ENCODE peak calls at places on chromosomes 7 and 10, in nine cellular contexts. P is suprapubic skin, B is testis, N is ovary, A is tibial nerve, K is IMR-90, U is prostate gland, I is heart left ventricle, W is A549. C is an unnamed sample. For H3K4me1, the result is how much of the 10 kb centered on the place peaks cover.

GRCh38 chr10:91694170-91694794 is 61.4 kb upstream of the PPP1R3C start:
- DNase-seq in P (no peak), B (peak), N (no peak), A (no peak), K (peak), U (no peak), I (no peak), W (peak), C (no peak)

GRCh38 chr7:122975341-122975740 is 20.2 kb downstream of the TAS2R16 start:
- DNase-seq in P (no peak), B (no peak), N (no peak), A (no peak), K (no peak), U (no peak), I (no peak), W (no peak), C (no peak)

GRCh38 chr10:81874878-81875679 is at the start of gene NRG3:
- DNase-seq in P (no peak), B (no peak), N (no peak), A (no peak), K (no peak), U (no peak), I (no peak), W (no peak), C (no peak)

GRCh38 chr7:38574121-38574520 is 57.1 kb downstream of the AMPH start:
- DNase-seq in P (no peak), B (no peak), N (no peak), A (no peak), K (peak), U (no peak), I (no peak), W (no peak), C (no peak)

GRCh38 chr7:130145424-130146106 is 59.6 kb downstream of the TMEM209 start:
- DNase-seq in P (no peak), B (no peak), N (no peak), A (no peak), K (no peak), U (no peak), I (no peak), W (no peak), C (no peak)

GRCh38 chr10:25766687-25767221 is 167.3 kb upstream of the MYO3A start:
- DNase-seq in P (no peak), B (no peak), N (no peak), A (no peak), K (no peak), U (no peak), I (no peak), W (no peak), C (no peak)

GRCh38 chr10:44733743-44734488 is 177.2 kb upstream of the TMEM72 start:
- DNase-seq in P (no peak), B (no peak), N (no peak), A (no peak), K (no peak), U (no peak), I (no peak), W (peak), C (no peak)

GRCh38 chr10:94125856-94126255 is 132.1 kb downstream of the PLCE1 start:
- DNase-seq in P (no peak), B (no peak), N (no peak), A (no peak), K (peak), U (no peak), I (no peak), W (peak), C (no peak)

GRCh38 chr10:61633665-61634064 is 29.1 kb upstream of the CABCOCO1 start:
- DNase-seq in P (no peak), B (no peak), N (no peak), A (no peak), K (peak), U (no peak), I (no peak), W (no peak), C (no peak)

GRCh38 chr10:30282226-30282625 is 66.9 kb downstream of the MTPAP start:
- DNase-seq in P (no peak), B (no peak), N (no peak), A (no peak), K (no peak), U (no peak), I (no peak), W (no peak), C (no peak)

GRCh38 chr10:71239131-71239915 is 27.0 kb downstream of the UNC5B start:
- DNase-seq in P (no peak), B (no peak), N (no peak), A (no peak), K (no peak), U (no peak), I (no peak), W (no peak), C (no peak)

GRCh38 chr10:119393019-119393418 is 149.5 kb downstream of the RGS10 start:
- DNase-seq in P (no peak), B (no peak), N (no peak), A (no peak), K (no peak), U (no peak), I (no peak), W (no peak), C (no peak)

GRCh38 chr10:110544958-110545537 is 22.4 kb upstream of the SMC3 start:
- DNase-seq in P (no peak), B (no peak), N (no peak), A (no peak), K (peak), U (no peak), I (no peak), W (no peak), C (no peak)

GRCh38 chr10:75095631-75096030 is 15.8 kb upstream of the SAMD8 start:
- DNase-seq in P (no peak), B (no peak), N (no peak), A (no peak), K (no peak), U (no peak), I (no peak), W (no peak), C (no peak)

GRCh38 chr10:92290076-92290836 is 622 bp downstream of the CPEB3 start:
- DNase-seq in P (no peak), B (peak), N (peak), A (no peak), K (peak), U (peak), I (peak), W (peak), C (no peak)

GRCh38 chr10:31709028-31709427 is 219.6 kb downstream of the ARHGAP12 start:
- DNase-seq in P (no peak), B (no peak), N (no peak), A (no peak), K (no peak), U (no peak), I (no peak), W (no peak), C (no peak)

GRCh38 chr10:64379898-64380297 is 858.7 kb downstream of the REEP3 start:
- DNase-seq in P (no peak), B (peak), N (no peak), A (no peak), K (no peak), U (no peak), I (no peak), W (peak), C (no peak)

GRCh38 chr7:5689716-5690115 is 91.7 kb downstream of the RNF216 start:
- DNase-seq in P (no peak), B (no peak), N (no peak), A (no peak), K (no peak), U (no peak), I (no peak), W (no peak), C (no peak)

GRCh38 chr7:105487559-105488218 is 34.4 kb downstream of the PUS7 start:
- DNase-seq in P (no peak), B (no peak), N (no peak), A (no peak), K (peak), U (peak), I (peak), W (peak), C (no peak)

GRCh38 chr7:21426958-21427860 is 674 bp upstream of the SP4 start:
- DNase-seq in P (peak), B (peak), N (peak), A (peak), K (peak), U (peak), I (peak), W (peak), C (peak)

GRCh38 chr7:21426286-21426957 is 1.5 kb upstream of the SP4 start:
- DNase-seq in P (no peak), B (no peak), N (no peak), A (no peak), K (no peak), U (no peak), I (no peak), W (no peak), C (no peak)

GRCh38 chr7:21429021-21429420 is 1.1 kb downstream of the SP4 start:
- DNase-seq in P (no peak), B (no peak), N (no peak), A (no peak), K (no peak), U (no peak), I (no peak), W (no peak), C (no peak)

GRCh38 chr7:21428642-21428941 is 709 bp downstream of the SP4 start:
- DNase-seq in P (no peak), B (no peak), N (no peak), A (no peak), K (no peak), U (no peak), I (no peak), W (no peak), C (no peak)

GRCh38 chr7:21427861-21428641 is at the start of gene SP4:
- DNase-seq in P (peak), B (peak), N (peak), A (peak), K (peak), U (peak), I (peak), W (peak), C (peak)
- TF ChIP-seq POLR2A in P (no peak), B (no peak), N (peak), A (peak), K (peak), U (peak), I (peak), W (no peak), C (peak)

GRCh38 chr7:45971171-45971570 is 50.1 kb upstream of the IGFBP3 start:
- DNase-seq in P (no peak), B (no peak), N (no peak), A (no peak), K (no peak), U (no peak), I (no peak), W (no peak), C (no peak)

GRCh38 chr7:45968312-45968711 is 47.2 kb upstream of the IGFBP3 start:
- DNase-seq in P (peak), B (no peak), N (no peak), A (no peak), K (no peak), U (no peak), I (no peak), W (no peak), C (no peak)

GRCh38 chr7:45968856-45969536 is 47.9 kb upstream of the IGFBP3 start:
- DNase-seq in P (no peak), B (no peak), N (no peak), A (no peak), K (no peak), U (no peak), I (no peak), W (no peak), C (no peak)

GRCh38 chr7:45970454-45970853 is 49.4 kb upstream of the IGFBP3 start:
- DNase-seq in P (no peak), B (no peak), N (no peak), A (no peak), K (no peak), U (no peak), I (no peak), W (no peak), C (no peak)

GRCh38 chr7:45969940-45970339 is 48.9 kb upstream of the IGFBP3 start:
- DNase-seq in P (peak), B (no peak), N (no peak), A (no peak), K (no peak), U (no peak), I (no peak), W (no peak), C (no peak)
- TF ChIP-seq CTCF in P (no peak), B (no peak), N (no peak), A (no peak), K (no peak), U (no peak), I (no peak), W (no peak), C (no peak)

GRCh38 chr7:95546647-95547046 is 49.7 kb downstream of the PDK4 start:
- DNase-seq in P (no peak), B (no peak), N (no peak), A (no peak), K (no peak), U (no peak), I (no peak), W (no peak), C (no peak)

GRCh38 chr7:95547949-95548348 is 48.4 kb downstream of the PDK4 start:
- DNase-seq in P (no peak), B (no peak), N (no peak), A (no peak), K (no peak), U (no peak), I (no peak), W (no peak), C (no peak)

GRCh38 chr7:95550546-95550945 is 45.8 kb downstream of the PDK4 start:
- DNase-seq in P (no peak), B (peak), N (no peak), A (no peak), K (no peak), U (no peak), I (no peak), W (no peak), C (no peak)

GRCh38 chr7:95547356-95547755 is 49.0 kb downstream of the PDK4 start:
- DNase-seq in P (no peak), B (no peak), N (no peak), A (no peak), K (no peak), U (no peak), I (no peak), W (no peak), C (no peak)

DNA sequence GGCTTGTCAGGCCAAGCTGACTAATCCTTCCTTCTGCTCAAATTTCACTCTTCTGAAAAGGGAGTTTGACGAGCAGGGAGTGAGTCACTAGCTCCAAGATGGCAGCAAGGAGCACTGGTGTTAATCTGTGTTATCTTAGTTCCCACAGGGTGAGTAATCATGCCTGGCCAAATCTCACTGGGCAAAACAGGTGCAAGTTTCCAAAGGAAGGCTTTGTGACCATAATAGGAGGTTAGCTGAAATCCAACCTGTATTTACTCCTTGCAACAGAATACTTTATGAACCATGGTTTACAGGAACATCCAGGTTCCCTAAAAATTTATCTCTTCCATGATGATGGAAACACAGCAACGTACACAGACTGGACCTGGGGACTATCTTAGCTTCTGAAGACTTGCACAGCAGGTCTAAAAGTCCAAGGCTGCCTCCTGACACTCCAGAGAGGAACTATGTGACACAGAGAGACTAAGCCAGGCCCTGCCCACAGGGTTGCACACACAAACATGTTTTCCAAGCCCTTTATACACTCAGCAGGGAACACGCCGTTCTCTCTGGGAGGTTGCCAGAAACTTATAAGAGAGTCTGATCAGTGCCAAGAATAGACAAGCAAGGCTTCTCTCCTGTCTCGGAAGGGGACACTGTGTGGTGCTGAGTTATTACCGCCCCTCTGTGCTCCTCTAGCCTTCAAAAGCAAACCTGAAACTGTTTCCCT is 46.3 kb downstream of the PDK4 start:
- DNase-seq in P (peak), B (peak), N (peak), A (peak), K (peak), U (peak), I (peak), W (peak), C (peak)
- H3K4me1 ChIP-seq in P (half or more), B (under half), N (under half), A (half or more), K (under half), U (under half), I (under half), W (under half), C (under half)

GRCh38 chr10:98361131-98361633 is 53.8 kb downstream of the PYROXD2 start:
- DNase-seq in P (peak), B (peak), N (peak), A (peak), K (peak), U (peak), I (peak), W (peak), C (no peak)
- TF ChIP-seq POLR2A in P (no peak), B (no peak), N (no peak), A (no peak), K (peak), U (no peak), I (no peak), W (no peak), C (no peak)

GRCh38 chr7:4164556-4164955 is 517.5 kb upstream of the FOXK1 start:
- DNase-seq in P (no peak), B (no peak), N (no peak), A (no peak), K (no peak), U (no peak), I (no peak), W (peak), C (no peak)
- TF ChIP-seq CTCF in P (no peak), B (no peak), N (no peak), A (no peak), K (no peak), U (no peak), I (no peak), W (no peak), C (no peak)

GRCh38 chr7:150945853-150946825 is 32.0 kb downstream of the KCNH2 start:
- DNase-seq in P (peak), B (peak), N (no peak), A (peak), K (no peak), U (no peak), I (peak), W (no peak), C (no peak)
- H3K4me1 ChIP-seq in P (under half), B (under half), N (under half), A (under half), K (under half), U (under half), I (under half), W (under half), C (under half)

DNA sequence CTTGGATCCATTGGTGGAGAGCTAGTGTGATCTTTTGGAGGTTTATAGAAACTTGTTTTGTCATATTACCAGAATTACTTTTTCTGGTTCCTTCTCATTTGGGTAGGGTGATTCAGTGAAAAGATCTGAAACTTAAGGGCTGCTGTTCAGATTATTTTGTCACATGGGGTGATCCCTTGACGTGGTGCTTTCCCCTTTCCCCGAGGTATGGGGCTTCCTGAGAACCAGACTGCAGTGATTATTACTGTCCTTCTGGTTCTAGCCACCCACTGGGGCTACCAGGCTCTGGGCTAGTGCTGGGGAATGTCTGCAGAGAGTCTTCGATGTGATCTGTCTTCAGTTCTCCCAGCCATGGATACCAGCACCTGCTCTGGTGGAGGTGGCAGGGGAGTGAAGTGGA is 1030.0 kb downstream of the GRM8 start:
- DNase-seq in P (no peak), B (no peak), N (no peak), A (no peak), K (no peak), U (no peak), I (no peak), W (no peak), C (no peak)
- TF ChIP-seq POLR2A in P (no peak), B (no peak), N (no peak), A (no peak), K (no peak), U (no peak), I (no peak), W (no peak), C (no peak)

GRCh38 chr7:34425194-34425593 is 232.8 kb upstream of the NPSR1 start:
- DNase-seq in P (no peak), B (no peak), N (no peak), A (no peak), K (no peak), U (no peak), I (no peak), W (no peak), C (no peak)

GRCh38 chr7:34425631-34426384 is 232.2 kb upstream of the NPSR1 start:
- DNase-seq in P (no peak), B (no peak), N (no peak), A (no peak), K (no peak), U (no peak), I (no peak), W (no peak), C (no peak)

DNA sequence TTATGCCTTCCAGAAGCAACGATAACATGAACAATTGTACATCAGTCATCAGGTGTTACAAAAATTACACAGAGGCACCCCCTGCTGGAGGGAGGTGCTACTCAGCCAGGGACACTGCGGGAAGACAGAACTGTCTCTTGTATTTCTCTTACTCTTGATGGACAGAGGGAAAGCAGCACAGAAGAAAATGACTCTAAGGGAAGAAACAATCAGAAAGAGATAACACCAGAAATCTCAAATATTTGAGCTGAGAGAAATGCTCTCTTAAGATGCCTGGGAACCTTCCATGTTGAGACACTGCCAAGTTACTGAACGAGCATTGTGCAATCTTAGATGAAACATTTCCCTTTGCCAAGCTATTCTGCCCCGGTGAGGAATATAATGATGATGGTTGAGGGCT is 227.6 kb upstream of the NPSR1 start:
- DNase-seq in P (no peak), B (peak), N (no peak), A (no peak), K (peak), U (peak), I (peak), W (peak), C (no peak)
- TF ChIP-seq CTCF in P (no peak), B (peak), N (no peak), A (no peak), K (peak), U (peak), I (peak), W (peak), C (no peak)

DNA sequence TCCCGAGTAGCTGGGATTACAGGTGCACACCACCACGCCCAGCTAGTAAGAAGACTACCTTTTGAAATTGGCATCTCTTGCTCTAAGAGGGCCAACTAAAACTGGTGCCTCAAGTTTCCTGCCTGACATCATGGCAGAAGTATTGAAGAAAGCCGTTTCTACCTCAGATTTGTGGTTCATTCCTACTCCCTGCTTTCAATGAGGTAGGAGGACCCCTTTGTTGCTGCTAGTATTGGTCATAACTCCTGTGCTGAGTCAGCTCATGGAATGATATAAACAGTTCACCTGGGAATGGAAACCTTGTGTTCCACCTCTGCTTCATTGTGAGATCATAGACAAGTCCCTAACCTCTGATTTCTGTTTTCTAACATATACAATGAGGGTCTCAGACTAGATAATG is 82.8 kb downstream of the CDK6 start:
- DNase-seq in P (no peak), B (no peak), N (no peak), A (no peak), K (peak), U (no peak), I (no peak), W (no peak), C (no peak)
- H3K4me1 ChIP-seq in P (under half), B (under half), N (under half), A (under half), K (under half), U (under half), I (under half), W (half or more), C (under half)

GRCh38 chr10:69438531-69439349 is 12.5 kb upstream of the TSPAN15 start:
- DNase-seq in P (no peak), B (no peak), N (no peak), A (no peak), K (peak), U (peak), I (no peak), W (peak), C (no peak)
- TF ChIP-seq POLR2A in P (no peak), B (no peak), N (no peak), A (no peak), K (no peak), U (no peak), I (no peak), W (no peak), C (no peak)

C was measured in Peyer's patch.